ENCODE peak calls at places on chromosomes 7 and 10, in nine cellular contexts. L is heart right ventricle, S is body of pancreas, A is tibial nerve, I is brain microvascular endothelial cell, F is uterus, M is hepatocyte, B is adipocyte, C is ovary. P is an unnamed sample.

GRCh38 chr10:1779796-1780195 is 42.5 kb upstream of the ADARB2 start:
- DNase-seq in C (no peak), M (no peak), L (no peak), A (no peak), I (no peak), F (no peak), B (no peak), S (no peak), P (no peak)

GRCh38 chr7:74234549-74234948 is 19.6 kb downstream of the RFC2 start:
- DNase-seq in L (no peak), I (no peak), M (no peak), A (no peak), B (no peak), C (no peak), S (no peak), F (no peak), P (peak; percentile 43)

GRCh38 chr10:94205370-94205930 is 157.3 kb downstream of the NOC3L start:
- DNase-seq in S (peak; percentile 56), I (no peak), B (no peak), M (no peak), F (no peak), L (no peak), C (no peak), A (no peak), P (peak; percentile 38)

GRCh38 chr7:98573816-98574215 is 43.3 kb upstream of the NPTX2 start:
- DNase-seq in B (no peak), C (no peak), A (no peak), L (no peak), I (no peak), S (no peak), F (no peak), M (no peak), P (no peak)

GRCh38 chr7:37354661-37355131 is 94.0 kb downstream of the ELMO1 start:
- DNase-seq in L (peak; percentile 74), C (no peak), M (peak; percentile 60), A (peak; percentile 89), S (peak; percentile 40), F (peak; percentile 50), B (no peak), I (peak; percentile 2), P (peak; percentile 10)

GRCh38 chr10:124224331-124225028 is 131.1 kb upstream of the CHST15 start:
- DNase-seq in C (no peak), B (peak; percentile 62), A (no peak), L (no peak), F (no peak), M (no peak), I (peak; percentile 4), S (no peak), P (no peak)

GRCh38 chr7:150627959-150628358 is 4.2 kb downstream of the GIMAP6 start:
- DNase-seq in I (no peak), C (no peak), S (no peak), B (no peak), F (no peak), L (no peak), M (no peak), A (no peak), P (no peak)

GRCh38 chr10:43857206-43857952 is 208.7 kb upstream of the ZNF32 start:
- DNase-seq in F (no peak), I (peak; percentile 94), C (no peak), A (no peak), S (no peak), B (peak; percentile 78), M (no peak), L (no peak), P (peak; percentile 97)

GRCh38 chr10:121324678-121325213 is 273.5 kb downstream of the FGFR2 start:
- DNase-seq in B (no peak), A (no peak), C (no peak), S (no peak), M (peak; percentile 68), I (no peak), L (no peak), F (no peak), P (no peak)

GRCh38 chr10:72295330-72295910 is 21.7 kb downstream of the DDIT4 start:
- DNase-seq in L (no peak), B (no peak), F (no peak), C (no peak), I (no peak), A (no peak), S (no peak), M (no peak), P (no peak)

GRCh38 chr10:35453855-35454532 is 117.7 kb downstream of the CCNY start:
- DNase-seq in L (no peak), A (no peak), S (peak; percentile 56), B (peak; percentile 84), M (no peak), F (no peak), C (no peak), I (peak; percentile 47), P (peak; percentile 78)
- H3K4me3 ChIP-seq in L (no peak overlapping the region), A (no peak overlapping the region), S (no peak overlapping the region), B (peak overlapping the region; percentile 75), M (no peak overlapping the region), F (no peak overlapping the region), C (no peak overlapping the region), I (peak overlapping the region; percentile 20), P (no peak overlapping the region)

GRCh38 chr10:59891919-59892318 is 14.4 kb downstream of the CCDC6 start:
- DNase-seq in L (no peak), M (no peak), I (no peak), C (no peak), F (no peak), B (no peak), S (no peak), A (no peak), P (no peak)
- H3K4me3 ChIP-seq in L (no peak overlapping the region), M (no peak overlapping the region), I (no peak overlapping the region), C (no peak overlapping the region), F (no peak overlapping the region), B (no peak overlapping the region), S (no peak overlapping the region), A (no peak overlapping the region), P (no peak overlapping the region)

GRCh38 chr10:89915021-89915420 is 213.6 kb downstream of the KIF20B start:
- DNase-seq in F (no peak), B (no peak), I (no peak), L (no peak), S (no peak), M (no peak), C (no peak), A (no peak), P (no peak)
- H3K4me3 ChIP-seq in F (no peak overlapping the region), B (no peak overlapping the region), I (no peak overlapping the region), L (no peak overlapping the region), S (no peak overlapping the region), M (no peak overlapping the region), C (no peak overlapping the region), A (no peak overlapping the region), P (no peak overlapping the region)

DNA sequence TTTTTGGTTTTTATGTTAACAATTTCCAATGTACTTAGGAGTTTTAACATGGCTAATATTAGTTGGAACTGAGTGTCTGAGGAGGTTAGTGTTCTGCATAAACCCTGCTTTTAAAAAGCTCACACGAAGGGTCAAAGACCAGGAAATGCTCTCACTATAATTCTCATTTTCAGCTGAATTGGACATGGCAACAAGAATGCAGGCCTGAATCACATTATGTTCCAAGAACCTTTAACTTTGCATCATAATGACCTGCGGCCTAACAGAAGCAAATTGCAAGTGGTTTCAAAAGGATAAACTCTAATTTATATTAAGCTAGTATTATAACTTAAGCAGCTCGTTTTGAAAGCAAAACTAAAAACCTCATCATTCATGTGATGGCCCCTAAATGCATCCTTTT is 242.9 kb upstream of the SP4 start:
- DNase-seq in S (no peak), M (no peak), F (no peak), L (no peak), C (no peak), B (peak; percentile 7), A (no peak), I (no peak), P (no peak)
- H3K4me3 ChIP-seq in S (no peak overlapping the region), M (no peak overlapping the region), F (no peak overlapping the region), L (no peak overlapping the region), C (no peak overlapping the region), B (no peak overlapping the region), A (no peak overlapping the region), I (no peak overlapping the region), P (no peak overlapping the region)

GRCh38 chr10:70315815-70316214 is 32.0 kb upstream of the NPFFR1 start:
- DNase-seq in C (no peak), F (no peak), S (no peak), L (no peak), I (no peak), B (no peak), M (no peak), A (no peak), P (no peak)
- H3K4me3 ChIP-seq in C (no peak overlapping the region), F (no peak overlapping the region), S (no peak overlapping the region), L (no peak overlapping the region), I (no peak overlapping the region), B (no peak overlapping the region), M (no peak overlapping the region), A (no peak overlapping the region), P (no peak overlapping the region)

GRCh38 chr10:129865960-129866359 is 98.1 kb downstream of the EBF3 start:
- DNase-seq in A (no peak), F (no peak), B (no peak), M (no peak), L (no peak), S (no peak), I (no peak), C (no peak), P (no peak)

GRCh38 chr10:129868470-129869035 is 95.5 kb downstream of the EBF3 start:
- DNase-seq in F (no peak), L (no peak), C (no peak), B (no peak), I (no peak), M (no peak), S (no peak), A (no peak), P (no peak)

GRCh38 chr10:129865413-129865812 is 98.7 kb downstream of the EBF3 start:
- DNase-seq in I (no peak), A (no peak), F (no peak), M (no peak), B (no peak), C (no peak), S (no peak), L (no peak), P (no peak)

GRCh38 chr10:129867780-129868179 is 96.3 kb downstream of the EBF3 start:
- DNase-seq in B (no peak), M (no peak), I (no peak), L (no peak), S (no peak), C (no peak), F (no peak), A (no peak), P (no peak)

GRCh38 chr10:129866894-129867293 is 97.2 kb downstream of the EBF3 start:
- DNase-seq in C (no peak), S (no peak), I (no peak), M (no peak), A (no peak), L (no peak), B (no peak), F (no peak), P (no peak)
- H3K4me3 ChIP-seq in C (no peak overlapping the region), S (no peak overlapping the region), I (no peak overlapping the region), M (no peak overlapping the region), A (no peak overlapping the region), L (no peak overlapping the region), B (no peak overlapping the region), F (no peak overlapping the region), P (no peak overlapping the region)

GRCh38 chr10:126931548-126931947 is 26.3 kb downstream of the DOCK1 start:
- DNase-seq in B (no peak), C (no peak), F (no peak), A (no peak), S (no peak), I (no peak), L (no peak), M (no peak), P (no peak)
- H3K4me3 ChIP-seq in B (peak overlapping the region; percentile 70), C (no peak overlapping the region), F (no peak overlapping the region), A (no peak overlapping the region), S (no peak overlapping the region), I (no peak overlapping the region), L (no peak overlapping the region), M (no peak overlapping the region), P (peak overlapping the region; percentile 45)